ENCODE peak calls at places on chromosomes 1 and 21, in five cellular contexts. Q, T, I, X and D are unnamed samples.

GRCh38 chr1:9388628-9389184 is 96.0 kb downstream of the SPSB1 start:
- DNase-seq in Q (peak; percentile 29), I (no peak), X (peak; percentile 31), T (no peak), D (no peak)

GRCh38 chr1:15180189-15180588 is 26.6 kb downstream of the TMEM51 start:
- DNase-seq in Q (no peak), I (no peak), T (no peak), X (no peak), D (peak; percentile 72)

GRCh38 chr1:178684542-178685000 is 40.5 kb upstream of the RALGPS2 start:
- DNase-seq in T (peak; percentile 52), Q (peak; percentile 65), X (no peak), I (no peak), D (no peak)

GRCh38 chr1:34975312-34975711 is 9.8 kb downstream of the TMEM35B start:
- DNase-seq in X (no peak), I (no peak), Q (no peak), T (no peak), D (no peak)

GRCh38 chr1:3040004-3040403 is 18.7 kb downstream of the ACTRT2 start:
- DNase-seq in Q (no peak), T (no peak), X (no peak), I (no peak), D (no peak)

GRCh38 chr1:152776361-152776760 is 1.4 kb downstream of the LCE1F start:
- DNase-seq in Q (no peak), T (no peak), X (no peak), I (no peak), D (no peak)

GRCh38 chr1:205664399-205665108 is 15.8 kb downstream of the SLC45A3 start:
- DNase-seq in Q (peak; percentile 41), T (peak; percentile 47), I (no peak), X (no peak), D (peak; percentile 27)

GRCh38 chr1:167555971-167556714 is 2.6 kb upstream of the CREG1 start:
- DNase-seq in I (no peak), T (peak; percentile 58), X (peak; percentile 89), Q (peak; percentile 79), D (peak; percentile 59)

GRCh38 chr1:26700711-26701110 is 4.9 kb downstream of the ARID1A start:
- DNase-seq in X (no peak), Q (no peak), T (no peak), I (no peak), D (no peak)

GRCh38 chr1:24216254-24216653 is 29.2 kb upstream of the IFNLR1 start:
- DNase-seq in Q (no peak), T (no peak), X (no peak), I (no peak), D (peak; percentile 59)

GRCh38 chr21:38175321-38175720 is 81.5 kb upstream of the KCNJ15 start:
- DNase-seq in T (no peak), I (no peak), Q (no peak), X (no peak), D (no peak)

GRCh38 chr1:241136401-241136800 is 220.6 kb downstream of the RGS7 start:
- DNase-seq in X (no peak), I (no peak), T (no peak), Q (no peak), D (no peak)
- TF ChIP-seq ZBTB33 in X (no peak), I (no peak), T (no peak), Q (no peak), D (no peak)

DNA sequence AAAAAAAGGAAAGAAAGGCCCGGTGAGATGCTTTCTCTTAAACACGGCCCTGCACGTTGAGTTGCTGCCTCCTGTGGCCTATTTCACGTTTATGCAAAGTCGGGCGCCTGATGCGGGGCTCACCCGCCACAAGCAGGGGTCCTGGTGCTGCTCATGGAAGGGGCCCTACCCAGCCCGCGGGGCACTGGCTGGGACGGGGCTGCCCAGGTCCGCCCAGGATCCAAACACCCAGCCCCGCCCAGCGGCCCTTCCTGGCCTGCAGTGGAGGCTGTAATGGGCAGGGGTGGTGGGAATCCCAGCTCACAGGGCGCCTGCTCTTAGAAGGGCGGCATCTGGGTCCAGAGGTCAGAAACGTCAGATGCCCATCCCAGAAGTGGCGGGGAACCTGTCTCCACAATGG is 1.6 kb downstream of the COL6A2 start:
- DNase-seq in X (no peak), Q (no peak), T (peak; percentile 15), I (no peak), D (peak; percentile 47)
- TF ChIP-seq ZBTB33 in X (peak; percentile 43), Q (no peak), T (peak; percentile 62), I (no peak), D (no peak)

GRCh38 chr1:218665216-218665615 is 320.1 kb downstream of the TGFB2 start:
- DNase-seq in T (no peak), I (no peak), X (no peak), Q (no peak), D (no peak)
- TF ChIP-seq ZBTB33 in T (no peak), I (no peak), X (no peak), Q (no peak), D (no peak)

GRCh38 chr1:46804027-46804889 is 5.4 kb downstream of the CYP4B1 start:
- DNase-seq in X (no peak), T (no peak), I (no peak), Q (no peak), D (no peak)
- TF ChIP-seq ZBTB33 in X (no peak), T (no peak), I (no peak), Q (no peak), D (no peak)

GRCh38 chr21:16587671-16588379 is 858.0 kb downstream of the USP25 start:
- DNase-seq in Q (no peak), X (no peak), T (no peak), I (no peak), D (peak; percentile 52)
- TF ChIP-seq ZBTB33 in Q (no peak), X (no peak), T (no peak), I (no peak), D (no peak)

DNA sequence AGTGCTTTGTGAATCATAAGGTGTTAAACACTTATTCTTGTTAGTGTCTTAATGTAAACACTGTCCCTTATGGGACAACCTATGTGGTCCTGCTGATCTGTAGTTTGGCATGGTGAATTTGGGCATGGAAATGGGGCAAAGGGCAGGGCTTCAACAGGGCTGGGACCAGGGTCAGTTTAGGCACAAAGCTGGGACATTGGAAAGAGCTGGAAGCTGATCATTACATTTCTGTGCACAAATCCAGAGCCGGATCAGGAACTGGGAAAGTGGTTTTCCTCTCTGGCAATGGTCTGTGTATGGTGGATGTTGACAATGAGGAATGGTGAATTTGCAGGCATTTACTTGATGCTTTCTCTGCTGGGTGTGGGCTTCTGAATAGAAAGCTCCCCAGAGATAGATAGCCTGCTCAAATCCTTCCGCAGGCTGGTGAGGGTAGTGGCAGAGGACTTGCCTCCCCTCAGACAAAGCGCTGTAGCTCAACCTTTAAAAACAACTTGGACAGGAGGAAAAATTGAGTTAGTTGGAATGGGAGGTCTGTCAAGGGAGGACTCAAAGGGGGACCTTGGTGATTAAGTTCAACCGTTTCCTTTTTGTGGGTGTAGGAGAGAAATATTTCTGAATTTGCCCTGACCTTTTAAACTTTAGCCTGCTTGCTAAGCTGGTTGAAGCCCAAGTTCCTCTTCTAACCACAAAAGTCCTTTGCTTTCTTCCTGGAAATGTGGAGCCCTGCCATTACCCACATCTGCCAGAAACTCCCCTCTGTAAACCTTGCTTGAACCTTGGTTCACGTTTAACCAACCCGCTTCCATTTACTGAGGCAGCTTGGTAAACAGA is 35.3 kb downstream of the HLX start:
- DNase-seq in Q (no peak), T (no peak), X (peak; percentile 11), I (no peak), D (no peak)
- TF ChIP-seq ZBTB33 in Q (no peak), T (no peak), X (no peak), I (no peak), D (no peak)

DNA sequence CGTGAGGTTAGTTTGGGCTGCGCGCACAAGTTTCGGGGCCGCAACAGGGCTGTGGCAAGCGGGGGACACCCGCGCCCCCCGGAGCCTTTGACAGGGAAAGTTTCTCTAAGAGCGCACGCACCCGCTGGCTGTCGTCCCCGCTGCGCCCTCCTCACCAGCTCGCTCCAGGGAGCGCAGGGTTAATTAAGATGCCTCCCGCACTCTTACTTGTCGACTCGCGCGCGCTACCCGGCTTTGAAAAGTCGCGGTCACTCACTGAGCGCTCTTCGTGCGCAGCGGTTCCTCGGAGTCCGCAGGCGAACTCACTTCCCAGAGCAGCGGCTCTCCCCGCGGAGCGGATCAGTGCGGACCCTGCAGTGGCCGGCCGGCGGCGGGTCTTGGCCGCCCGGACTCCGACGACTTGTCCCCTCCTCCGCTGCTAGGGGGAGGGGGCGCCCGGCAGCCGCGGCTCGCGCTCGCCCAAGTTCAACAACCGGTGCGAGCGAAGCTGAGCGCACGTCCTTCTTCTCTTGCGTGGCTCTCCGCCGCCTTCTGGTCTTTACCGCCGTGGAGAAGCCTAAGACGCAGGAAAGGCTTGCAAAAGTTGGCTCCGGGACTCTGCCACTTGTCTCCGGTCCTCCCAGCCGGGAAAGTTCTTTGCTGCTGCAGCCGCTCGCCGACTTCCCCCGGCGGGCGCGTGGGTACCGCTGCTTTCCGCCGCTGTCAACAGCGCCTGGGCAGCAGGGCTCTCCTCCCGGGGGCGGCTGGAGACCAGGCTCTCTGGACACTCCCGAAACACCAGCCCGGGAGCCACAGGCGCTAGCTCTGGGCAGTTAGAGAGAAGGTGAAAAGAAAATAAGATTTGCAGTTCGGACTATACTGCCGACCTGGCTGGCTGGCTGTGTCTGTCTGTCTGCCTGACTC is 506 bp downstream of the JUN start:
- DNase-seq in X (peak; percentile 71), I (no peak), T (no peak), Q (no peak), D (peak; percentile 59)
- TF ChIP-seq ZBTB33 in X (no peak), I (no peak), T (no peak), Q (no peak), D (no peak)

GRCh38 chr21:31181089-31181757 is 142.9 kb upstream of the KRTAP19-8 start:
- DNase-seq in Q (no peak), T (no peak), X (no peak), I (no peak), D (no peak)

GRCh38 chr21:31182231-31183129 is 144.2 kb upstream of the KRTAP19-8 start:
- DNase-seq in I (no peak), Q (no peak), X (no peak), T (no peak), D (no peak)

GRCh38 chr21:31184462-31184861 is 146.2 kb upstream of the KRTAP19-8 start:
- DNase-seq in X (no peak), T (no peak), Q (no peak), I (no peak), D (peak; percentile 35)

GRCh38 chr21:31176725-31177124 is 138.4 kb upstream of the KRTAP19-8 start:
- DNase-seq in X (no peak), I (no peak), T (no peak), Q (no peak), D (no peak)

DNA sequence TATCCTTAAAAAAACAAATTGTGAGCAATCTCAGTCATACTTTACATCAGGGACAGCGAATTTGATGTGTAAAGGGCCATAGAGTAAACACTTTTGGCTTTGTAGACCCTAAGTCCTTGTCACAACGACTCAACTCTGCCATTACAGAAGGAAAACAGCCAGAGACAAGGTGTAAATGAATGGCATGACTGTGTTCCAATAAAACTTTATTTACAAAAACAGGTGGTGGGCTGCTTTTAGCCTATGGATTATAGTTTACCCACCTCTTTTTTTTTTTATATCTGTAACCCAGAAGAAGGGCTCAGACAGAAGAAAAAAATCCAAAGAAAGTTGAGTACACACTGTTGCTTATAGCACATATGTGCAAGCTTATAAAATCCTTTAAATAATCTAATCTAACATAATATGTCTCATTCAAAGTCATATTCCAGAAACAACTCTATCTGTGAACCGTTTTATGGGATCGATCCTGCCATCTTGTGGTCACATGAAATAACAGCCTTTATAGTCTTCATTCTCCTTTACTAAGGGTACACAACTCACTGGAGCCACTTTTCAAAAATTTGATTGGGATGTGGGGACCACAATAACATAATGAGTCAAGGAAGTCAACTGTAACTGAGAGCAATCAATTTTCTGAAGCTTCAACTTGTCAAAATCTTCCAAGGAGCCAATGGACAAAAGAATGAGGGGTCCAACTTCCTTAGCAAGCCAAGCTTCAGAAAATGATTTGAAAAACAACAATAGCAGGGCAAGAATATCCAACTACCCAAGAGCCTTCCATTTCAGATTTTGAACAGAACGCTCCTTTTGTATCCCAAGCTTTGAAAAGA is 142.2 kb upstream of the KRTAP19-8 start:
- DNase-seq in I (no peak), T (peak; percentile 13), X (peak; percentile 53), Q (peak; percentile 24), D (peak; percentile 68)
- TF ChIP-seq ZBTB33 in I (no peak), T (no peak), X (no peak), Q (no peak), D (no peak)